ENCODE peak calls at places on chromosomes 12 and 14, in four cellular contexts. C is Karpas-422, V is IMR-90, K is K562. X is an unnamed sample.

GRCh38 chr12:109461846-109462766 is 15.0 kb downstream of the KCTD10 start:
- DNase-seq in V (peak; percentile 95), K (peak; percentile 34), C (no peak), X (peak; percentile 85)

GRCh38 chr12:91272456-91273063 is 89.9 kb upstream of the DCN start:
- DNase-seq in V (no peak), K (no peak), C (no peak), X (no peak)

GRCh38 chr14:50943943-50944646 is at the start of gene PYGL:
- DNase-seq in C (no peak), V (peak; percentile 49), K (peak; percentile 67), X (peak; percentile 75)

GRCh38 chr12:120818416-120818815 is 85.7 kb downstream of the SPPL3 start:
- DNase-seq in V (no peak), C (no peak), K (no peak), X (peak; percentile 50)

GRCh38 chr12:39393179-39393578 is 49.7 kb downstream of the KIF21A start:
- DNase-seq in K (no peak), V (no peak), C (no peak), X (no peak)

GRCh38 chr12:47935196-47935595 is 28.2 kb upstream of the TMEM106C start:
- DNase-seq in K (no peak), V (peak; percentile 82), C (no peak), X (no peak)

GRCh38 chr12:79055926-79056674 is 191.5 kb downstream of the SYT1 start:
- DNase-seq in C (no peak), K (no peak), V (peak; percentile 92), X (peak; percentile 82)

GRCh38 chr12:102421801-102422583 is 58.4 kb downstream of the IGF1 start:
- DNase-seq in K (no peak), V (peak; percentile 36), C (no peak), X (no peak)

GRCh38 chr14:99047436-99048110 is 224.4 kb downstream of the BCL11B start:
- DNase-seq in K (no peak), C (no peak), V (no peak), X (peak; percentile 40)

GRCh38 chr12:117807355-117807754 is 161.4 kb downstream of the KSR2 start:
- DNase-seq in K (no peak), C (no peak), V (no peak), X (no peak)

GRCh38 chr12:117807946-117808345 is 160.8 kb downstream of the KSR2 start:
- DNase-seq in C (no peak), K (no peak), V (no peak), X (no peak)

GRCh38 chr12:117805865-117806264 is 162.9 kb downstream of the KSR2 start:
- DNase-seq in K (no peak), C (no peak), V (no peak), X (no peak)

GRCh38 chr12:117797202-117797601 is 171.6 kb downstream of the KSR2 start:
- DNase-seq in C (no peak), V (no peak), K (no peak), X (no peak)

DNA sequence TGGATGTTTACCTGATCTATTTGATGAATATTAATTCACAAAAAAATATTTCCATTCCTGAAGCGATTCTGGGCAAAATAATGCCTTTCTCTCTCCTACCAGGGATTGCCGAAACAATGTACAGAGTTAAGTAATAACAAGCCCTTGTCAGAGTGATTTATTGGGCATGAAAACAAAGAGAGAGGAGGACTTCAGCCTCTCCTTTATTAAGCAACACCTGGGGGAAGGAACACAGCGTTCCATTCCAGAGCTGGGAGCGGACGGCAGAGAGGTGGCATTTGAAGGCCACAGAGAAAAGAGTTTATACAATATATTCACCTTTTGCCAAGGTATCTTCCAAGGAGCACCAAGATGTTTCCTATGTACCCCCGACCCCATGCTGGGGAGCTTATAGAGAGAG is 165.8 kb downstream of the KSR2 start:
- DNase-seq in C (no peak), K (no peak), V (no peak), X (peak; percentile 30)
- H3K27ac ChIP-seq in C (no peak overlapping the region), K (no peak overlapping the region), V (no peak overlapping the region), X (no peak overlapping the region)

DNA sequence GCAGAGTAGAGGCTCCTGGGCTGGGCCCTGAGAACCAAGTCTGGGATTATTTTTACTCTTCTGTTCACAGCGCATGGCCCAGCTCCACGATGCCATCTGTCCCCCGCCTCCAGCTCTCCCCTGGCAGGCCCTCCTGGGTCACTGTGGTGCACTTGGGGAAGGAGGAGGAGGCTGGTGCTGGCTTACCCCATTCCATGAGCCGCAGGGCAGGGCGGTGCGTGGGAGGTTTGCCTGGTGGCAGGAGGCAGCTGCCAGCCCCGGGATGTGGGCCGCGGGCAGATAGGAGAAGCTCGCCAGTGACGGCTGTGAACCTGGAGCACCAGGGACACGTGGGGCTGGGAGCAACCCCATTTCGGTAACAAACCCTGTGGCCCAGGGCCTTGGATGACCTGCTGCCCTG is 23.2 kb downstream of the TEAD4 start:
- DNase-seq in V (no peak), K (no peak), C (no peak), X (no peak)
- H4K20me1 ChIP-seq in V (peaks cover 18% of the 10 kb centered on the region), K (no peaks in the 10 kb centered on the region), C (no peaks in the 10 kb centered on the region), X (no peaks in the 10 kb centered on the region)

DNA sequence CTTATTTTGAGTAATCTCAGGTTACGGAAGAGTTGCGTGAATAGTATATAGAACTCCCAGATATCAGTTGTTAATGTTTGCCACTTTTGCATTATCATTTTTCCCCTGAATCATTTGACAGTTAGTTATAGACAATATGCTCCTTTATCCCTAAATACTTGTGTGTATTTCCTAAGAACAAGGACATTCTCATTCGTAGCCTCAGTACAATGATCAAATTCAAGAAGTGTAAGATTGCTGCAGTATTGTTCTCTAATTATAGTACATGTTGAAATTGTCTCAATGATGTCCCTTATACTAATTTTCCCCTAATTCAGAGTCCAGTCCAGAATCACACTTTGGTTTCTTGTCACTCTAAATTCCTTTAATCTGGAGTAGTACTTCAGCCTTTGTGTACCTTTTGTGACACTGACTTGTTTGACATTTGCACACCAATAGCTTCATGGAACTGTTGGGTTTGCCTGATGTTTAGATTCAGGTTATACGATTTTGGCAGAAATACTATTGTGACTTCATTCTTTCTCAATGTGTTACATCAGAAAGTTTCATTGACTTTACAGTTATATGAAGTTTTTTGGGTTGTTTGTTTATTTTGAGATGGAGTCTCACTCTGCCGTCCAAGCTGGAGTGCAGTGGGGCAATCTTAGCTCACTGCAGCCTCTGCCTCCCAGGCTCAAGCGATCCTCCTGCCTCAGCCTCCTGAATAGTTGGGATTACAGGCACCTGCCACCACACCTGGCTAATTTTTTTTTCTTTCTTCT is 13.1 kb downstream of the DYNC1H1 start:
- DNase-seq in K (no peak), C (no peak), V (peak; percentile 75), X (no peak)
- H3K27ac ChIP-seq in K (no peak overlapping the region), C (no peak overlapping the region), V (no peak overlapping the region), X (no peak overlapping the region)

DNA sequence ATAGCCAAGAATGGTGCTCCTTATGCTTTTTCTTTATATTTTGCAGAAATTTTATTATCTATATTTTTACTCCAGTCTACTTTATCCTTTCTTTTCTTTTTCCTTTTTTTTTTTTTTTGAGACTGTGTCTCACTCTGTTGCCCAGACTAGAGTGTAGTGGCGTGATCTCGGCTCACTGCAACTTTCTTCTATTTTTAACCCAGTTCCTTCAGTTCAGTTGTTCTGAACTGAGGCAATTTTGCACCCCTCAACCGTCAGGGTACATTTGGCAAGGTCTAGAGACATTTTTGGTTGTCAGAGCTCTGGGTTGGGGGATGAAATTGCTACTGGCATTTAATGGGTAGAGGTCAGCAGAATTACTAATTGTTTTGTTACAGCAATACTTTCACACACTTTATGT is 75.7 kb downstream of the DIP2B start:
- DNase-seq in K (no peak), C (no peak), V (no peak), X (no peak)
- H4K20me1 ChIP-seq in K (no peaks in the 10 kb centered on the region), C (no peaks in the 10 kb centered on the region), V (peaks cover 7% of the 10 kb centered on the region), X (no peaks in the 10 kb centered on the region)

GRCh38 chr12:110745632-110746284 is 3.1 kb upstream of the PPP1CC start:
- DNase-seq in K (no peak), V (no peak), C (no peak), X (peak; percentile 8)
- H3K27ac ChIP-seq in K (no peak overlapping the region), V (no peak overlapping the region), C (no peak overlapping the region), X (peak overlapping the region; percentile 31)